ENCODE peak calls at places on chromosomes 5 and 9, in four cellular contexts. N is IMR-90, E is neuronal stem cell, R is H1. V is an unnamed sample.

GRCh38 chr9:90007516-90008430 is 403.0 kb downstream of the GADD45G start:
- DNase-seq in N (peak; percentile 82), E (no peak), R (no peak), V (peak; percentile 76)

GRCh38 chr5:98713856-98714255 is 59.6 kb upstream of the RGMB start:
- DNase-seq in N (no peak), E (no peak), R (no peak), V (no peak)

GRCh38 chr5:3542769-3543168 is 52.9 kb upstream of the IRX1 start:
- DNase-seq in N (no peak), E (no peak), R (no peak), V (no peak)

GRCh38 chr9:4837768-4838546 is 45.2 kb downstream of the RCL1 start:
- DNase-seq in N (peak; percentile 93), E (no peak), R (no peak), V (no peak)

GRCh38 chr9:78321505-78321904 is 24.6 kb downstream of the PSAT1 start:
- DNase-seq in N (no peak), E (no peak), R (no peak), V (no peak)

GRCh38 chr9:108467653-108468324 is 388.0 kb downstream of the ACTL7B start:
- DNase-seq in N (peak; percentile 47), E (no peak), R (no peak), V (no peak)

GRCh38 chr9:4147476-4148214 is 152.2 kb downstream of the GLIS3 start:
- DNase-seq in N (no peak), E (no peak), R (no peak), V (no peak)

GRCh38 chr5:8184455-8185063 is 315.6 kb downstream of the MTRR start:
- DNase-seq in N (peak; percentile 28), E (peak; percentile 8), R (peak; percentile 88), V (peak; percentile 48)

GRCh38 chr5:115098041-115098702 is 71.5 kb downstream of the TRIM36 start:
- DNase-seq in N (peak; percentile 60), E (peak; percentile 24), R (no peak), V (peak; percentile 8)

DNA sequence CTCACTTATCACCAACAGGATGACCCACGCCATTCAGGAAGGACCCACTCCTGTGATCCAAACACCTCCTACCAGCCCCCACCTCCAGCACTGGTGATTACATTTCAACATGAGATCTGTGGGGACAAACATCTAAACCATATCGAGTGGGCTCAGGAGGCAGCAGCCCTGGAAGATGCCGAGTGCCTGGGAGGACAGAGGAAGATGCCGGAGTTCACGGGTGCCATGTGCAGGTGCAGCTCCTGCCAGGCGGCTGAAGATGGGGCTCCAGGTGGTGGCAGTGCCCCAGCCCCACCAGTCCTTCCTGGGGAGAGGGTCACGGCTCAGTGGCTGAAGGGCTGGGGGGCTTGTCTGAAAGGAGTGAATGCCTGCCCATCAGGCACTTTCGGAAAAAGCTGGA is 6.1 kb upstream of the CEP72 start:
- DNase-seq in N (no peak), E (no peak), R (no peak), V (no peak)
- H4K91ac ChIP-seq in N (no peak overlapping the region), E (no peak overlapping the region), R (no peak overlapping the region), V (no peak overlapping the region)

DNA sequence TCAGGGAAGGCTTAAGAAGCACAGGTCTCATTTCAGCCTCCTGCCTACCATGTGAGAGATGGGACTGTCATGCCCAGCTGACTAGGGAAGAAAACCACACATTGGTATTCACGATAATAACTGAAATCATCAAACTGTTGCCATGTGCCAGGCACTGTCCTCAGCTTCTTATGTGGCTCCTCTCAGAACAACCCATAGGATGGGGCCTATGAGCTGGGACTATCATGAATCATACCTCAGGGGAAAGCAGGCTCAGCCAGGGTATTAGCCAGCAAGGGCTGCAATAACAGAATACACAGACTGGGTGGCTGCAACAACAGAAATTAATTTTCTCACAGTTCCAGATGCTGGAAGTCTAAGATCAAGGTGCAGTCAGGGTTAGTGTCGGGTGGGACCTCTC is 3.3 kb downstream of the AFAP1L1 start:
- DNase-seq in N (peak; percentile 44), E (no peak), R (no peak), V (no peak)
- H4K91ac ChIP-seq in N (no peak overlapping the region), E (no peak overlapping the region), R (no peak overlapping the region), V (no peak overlapping the region)

GRCh38 chr5:78547731-78548189 is 100.8 kb downstream of the LHFPL2 start:
- DNase-seq in N (peak; percentile 84), E (no peak), R (no peak), V (no peak)
- H4K91ac ChIP-seq in N (peak overlapping the region; percentile 60), E (no peak overlapping the region), R (peak overlapping the region; percentile 13), V (no peak overlapping the region)

GRCh38 chr5:137616046-137616445 is 116.9 kb upstream of the SPOCK1 start:
- DNase-seq in N (no peak), E (no peak), R (no peak), V (no peak)

GRCh38 chr5:137612576-137612975 is 113.5 kb upstream of the SPOCK1 start:
- DNase-seq in N (no peak), E (no peak), R (no peak), V (no peak)

GRCh38 chr5:137615171-137615775 is 116.1 kb upstream of the SPOCK1 start:
- DNase-seq in N (no peak), E (no peak), R (no peak), V (no peak)

GRCh38 chr5:137611926-137612435 is 112.9 kb upstream of the SPOCK1 start:
- DNase-seq in N (no peak), E (no peak), R (no peak), V (no peak)

GRCh38 chr5:137613554-137614265 is 114.6 kb upstream of the SPOCK1 start:
- DNase-seq in N (peak; percentile 23), E (no peak), R (no peak), V (peak; percentile 13)
- H4K91ac ChIP-seq in N (no peak overlapping the region), E (no peak overlapping the region), R (no peak overlapping the region), V (no peak overlapping the region)

DNA sequence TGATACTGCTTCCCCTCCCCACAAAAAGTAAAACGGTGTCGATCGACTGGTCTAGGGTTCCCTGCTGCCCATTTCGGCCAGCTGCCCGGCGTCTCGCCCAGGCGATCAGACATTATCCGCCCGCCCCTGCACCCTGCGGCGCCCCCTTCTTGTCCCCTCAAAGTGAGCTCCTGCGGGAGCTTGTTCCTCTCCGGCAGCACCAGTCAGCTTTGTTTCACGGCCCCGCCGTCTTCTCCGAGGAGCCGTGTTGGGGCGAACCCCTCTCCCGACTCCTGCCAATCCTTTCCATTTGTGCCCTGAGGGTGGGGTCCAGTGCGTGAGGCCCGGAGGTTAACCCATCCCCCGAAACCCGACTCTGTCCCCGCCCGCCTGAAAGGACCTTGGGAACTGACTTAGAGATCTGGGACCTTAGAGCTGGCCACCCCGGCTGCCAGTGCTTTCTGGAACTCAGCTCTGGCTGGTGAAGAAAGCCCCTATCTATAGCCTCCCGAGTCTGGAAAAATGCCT is 518 bp downstream of the UBE2B start:
- DNase-seq in N (peak; percentile 26), E (peak; percentile 65), R (peak; percentile 84), V (peak; percentile 36)
- H4K91ac ChIP-seq in N (peak overlapping the region; percentile 69), E (no peak overlapping the region), R (no peak overlapping the region), V (peak overlapping the region; percentile 88)

GRCh38 chr5:154858251-154858971 is at the start of gene CNOT8:
- DNase-seq in N (peak; percentile 98), E (peak; percentile 97), R (peak; percentile 98), V (peak; percentile 90)
- H4K91ac ChIP-seq in N (peak within 1 kb of the TSS; percentile 100), E (no peak within 1 kb of the TSS), R (peak within 1 kb of the TSS; percentile 97), V (peak within 1 kb of the TSS; percentile 64)

GRCh38 chr9:129402931-129403742 is 217.8 kb downstream of the C9orf50 start:
- DNase-seq in N (no peak), E (no peak), R (no peak), V (no peak)
- H4K91ac ChIP-seq in N (no peak overlapping the region), E (peak overlapping the region; percentile 80), R (peak overlapping the region; percentile 79), V (peak overlapping the region; percentile 15)

GRCh38 chr5:176542135-176542595 is 5.0 kb upstream of the RNF44 start:
- DNase-seq in N (no peak), E (no peak), R (no peak), V (no peak)
- H4K91ac ChIP-seq in N (no peak overlapping the region), E (no peak overlapping the region), R (peak overlapping the region; percentile 36), V (peak overlapping the region; percentile 66)

GRCh38 chr5:95646569-95647330 is at the start of gene RFESD:
- DNase-seq in N (peak; percentile 93), E (peak; percentile 86), R (peak; percentile 97), V (peak; percentile 99)
- H4K91ac ChIP-seq in N (peak within 1 kb of the TSS; percentile 61), E (no peak within 1 kb of the TSS), R (no peak within 1 kb of the TSS), V (peak within 1 kb of the TSS; percentile 77)

GRCh38 chr9:33440609-33441008 is 6.8 kb downstream of the AQP3 start:
- DNase-seq in N (no peak), E (no peak), R (no peak), V (no peak)
- H4K91ac ChIP-seq in N (no peak overlapping the region), E (no peak overlapping the region), R (no peak overlapping the region), V (no peak overlapping the region)

V was measured in trophoblast cell.